ENCODE peak calls at places on chromosomes 3 and 15, in four cellular contexts. S, P, I and G are unnamed samples.
A peak's percentile ranks its signal among the peaks of the same experiment; 100 is the strongest.

GRCh38 chr15:84604804-84605203 is 4.0 kb downstream of the ZSCAN2 start:
- DNase-seq in S (no peak), I (no peak), P (no peak), G (no peak)

GRCh38 chr3:191721983-191722382 is 261.0 kb downstream of the PYDC2 start:
- DNase-seq in I (no peak), P (no peak), S (no peak), G (no peak)

GRCh38 chr15:63971427-63971805 is 74.9 kb downstream of the DAPK2 start:
- DNase-seq in I (no peak), S (no peak), P (no peak), G (no peak)

GRCh38 chr3:52774901-52775864 is 2.2 kb upstream of the ITIH1 start:
- DNase-seq in P (no peak), I (no peak), S (no peak), G (no peak)

GRCh38 chr15:78808550-78808949 is 2.7 kb downstream of the ADAMTS7 start:
- DNase-seq in I (no peak), P (no peak), S (peak; percentile 78), G (no peak)

GRCh38 chr3:194731496-194732073 is 45.9 kb downstream of the FAM43A start:
- DNase-seq in P (no peak), I (no peak), S (no peak), G (no peak)

GRCh38 chr15:68585574-68586273 is 6.9 kb downstream of the CORO2B start:
- DNase-seq in P (no peak), S (no peak), I (no peak), G (no peak)

GRCh38 chr3:57793737-57794187 is 37.7 kb downstream of the SLMAP start:
- DNase-seq in P (no peak), I (no peak), S (no peak), G (no peak)

GRCh38 chr3:144189044-144189443 is 217.4 kb downstream of the DIPK2A start:
- DNase-seq in I (no peak), S (no peak), P (no peak), G (no peak)

GRCh38 chr3:119817964-119818363 is 36.1 kb downstream of the NR1I2 start:
- DNase-seq in S (no peak), P (no peak), I (no peak), G (no peak)

GRCh38 chr15:74613953-74614743 is 1.5 kb upstream of the CLK3 start:
- DNase-seq in I (no peak), P (no peak), S (no peak), G (no peak)

GRCh38 chr3:31498824-31499223 is 33.9 kb upstream of the STT3B start:
- DNase-seq in P (no peak), S (no peak), I (no peak), G (no peak)

GRCh38 chr3:140204271-140204984 is 269.4 kb downstream of the CLSTN2 start:
- DNase-seq in I (no peak), S (no peak), P (no peak), G (no peak)

GRCh38 chr3:182300266-182300665 is 493.0 kb upstream of the ATP11B start:
- DNase-seq in P (no peak), S (no peak), I (no peak), G (no peak)

GRCh38 chr3:14758893-14759292 is 59.9 kb upstream of the FGD5 start:
- DNase-seq in I (no peak), P (no peak), S (no peak), G (no peak)

GRCh38 chr15:93770788-93771187 is 460.6 kb upstream of the MCTP2 start:
- DNase-seq in I (no peak), S (no peak), P (no peak), G (no peak)

GRCh38 chr15:33675246-33675645 is 293.1 kb upstream of the CHRM5 start:
- DNase-seq in I (no peak), P (no peak), S (peak; percentile 53), G (no peak)

GRCh38 chr15:48717458-48717857 is 71.9 kb upstream of the FBN1 start:
- DNase-seq in I (no peak), S (no peak), P (no peak), G (no peak)

GRCh38 chr3:172222474-172223071 is 183.2 kb downstream of the FNDC3B start:
- DNase-seq in P (no peak), I (no peak), S (no peak), G (no peak)

GRCh38 chr3:14773691-14774128 is 45.1 kb upstream of the FGD5 start:
- DNase-seq in P (no peak), I (no peak), S (no peak), G (no peak)

GRCh38 chr15:78195735-78196201 is 38.6 kb downstream of the ACSBG1 start:
- DNase-seq in I (no peak), S (peak; percentile 57), P (no peak), G (peak; percentile 45)

GRCh38 chr3:34374521-34374920 is 576.1 kb downstream of the PDCD6IP start:
- DNase-seq in I (no peak), S (peak; percentile 4), P (no peak), G (no peak)

GRCh38 chr3:103818800-103819199 is 1384.0 kb downstream of the ZPLD1 start:
- DNase-seq in P (no peak), S (no peak), I (no peak), G (no peak)

GRCh38 chr3:184218814-184219213 is 10.6 kb upstream of the VWA5B2 start:
- DNase-seq in P (no peak), S (no peak), I (no peak), G (no peak)

GRCh38 chr15:68200016-68200861 is 4.9 kb downstream of the CALML4 start:
- DNase-seq in P (no peak), S (no peak), I (no peak), G (no peak)

GRCh38 chr3:87627316-87627715 is 350.9 kb upstream of the POU1F1 start:
- DNase-seq in P (no peak), S (no peak), I (no peak), G (no peak)

GRCh38 chr15:88628018-88628673 is 7.0 kb downstream of the AEN start:
- DNase-seq in P (no peak), S (no peak), I (no peak), G (no peak)
- TF ChIP-seq POLR2A in P (no peak), S (no peak), I (no peak), G (no peak)

GRCh38 chr3:129602730-129603560 is 3.5 kb downstream of the PLXND1 start:
- DNase-seq in I (peak; percentile 52), S (peak; percentile 81), P (no peak), G (no peak)
- TF ChIP-seq POLR2A in I (peak; percentile 13), S (no peak), P (no peak), G (no peak)

GRCh38 chr3:150300847-150301517 is 107.1 kb upstream of the TSC22D2 start:
- DNase-seq in S (no peak), P (no peak), I (no peak), G (no peak)
- TF ChIP-seq POLR2A in S (no peak), P (no peak), I (no peak), G (no peak)

DNA sequence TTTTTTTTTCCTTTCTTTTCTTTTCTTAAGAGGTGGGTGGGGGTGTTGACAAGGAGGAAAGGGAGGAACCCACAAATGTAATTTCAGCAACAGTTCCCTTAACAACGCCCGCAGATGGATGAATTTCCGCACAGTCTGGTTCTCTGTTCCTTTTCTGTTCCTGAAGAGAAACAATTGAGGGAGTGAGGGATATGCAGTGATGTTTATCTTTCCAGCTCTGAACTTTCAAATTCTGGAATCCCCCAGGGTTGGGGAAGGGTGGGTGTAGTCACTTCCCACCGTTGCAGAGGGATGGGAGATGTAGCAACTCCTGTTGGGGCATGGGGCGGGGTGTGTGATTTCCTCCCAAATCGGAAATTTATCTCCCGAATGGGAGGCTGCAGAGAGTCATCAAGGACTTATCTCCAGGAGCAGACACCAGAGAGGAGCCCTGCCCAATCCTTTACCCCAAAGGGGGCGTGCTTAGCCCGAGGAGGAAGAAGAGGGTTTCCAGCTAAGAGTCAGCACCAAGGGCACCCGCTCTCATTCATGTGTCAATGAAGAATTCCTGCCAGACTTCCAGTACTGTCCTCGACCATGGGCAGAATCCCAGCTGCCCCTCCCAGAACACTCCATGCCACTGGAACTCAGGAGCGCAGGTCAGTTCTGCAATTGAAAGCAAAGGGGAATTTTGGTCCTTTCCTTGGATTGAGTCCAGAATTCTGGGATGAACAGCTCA is 35.0 kb upstream of the CFAP161 start:
- DNase-seq in I (no peak), S (no peak), P (no peak), G (no peak)
- TF ChIP-seq POLR2A in I (no peak), S (no peak), P (no peak), G (no peak)

GRCh38 chr3:100360757-100361496 is 26.4 kb downstream of the NIT2 start:
- DNase-seq in P (no peak), I (no peak), S (no peak), G (no peak)
- TF ChIP-seq POLR2A in P (no peak), I (no peak), S (no peak), G (no peak)